ENCODE peak calls at places on chromosomes 13 and 19, in six cellular contexts. V, Q, X, J, A and N are unnamed samples.

GRCh38 chr13:71087432-71087831 is 779.6 kb downstream of the DACH1 start:
- DNase-seq in V (no peak), Q (no peak), X (no peak), J (no peak), A (no peak), N (no peak)

GRCh38 chr19:45876411-45877197 is 9.3 kb downstream of the IRF2BP1 start:
- DNase-seq in V (peak), Q (no peak), X (peak), J (peak), A (peak), N (no peak)

GRCh38 chr19:13783565-13784500 is 9.6 kb downstream of the C19orf53 start:
- DNase-seq in V (no peak), Q (no peak), X (peak), J (no peak), A (no peak), N (no peak)

GRCh38 chr19:35261356-35262100 is 7.2 kb upstream of the USF2 start:
- DNase-seq in V (no peak), Q (no peak), X (no peak), J (no peak), A (no peak), N (no peak)

GRCh38 chr13:113448885-113449692 is 4.2 kb downstream of the ADPRHL1 start:
- DNase-seq in V (peak), Q (peak), X (no peak), J (peak), A (peak), N (peak)

GRCh38 chr19:1453525-1454371 is 3.8 kb downstream of the APC2 start:
- DNase-seq in V (no peak), Q (peak), X (no peak), J (no peak), A (no peak), N (no peak)

GRCh38 chr19:2797280-2797679 is 12.0 kb downstream of the THOP1 start:
- DNase-seq in V (no peak), Q (no peak), X (no peak), J (no peak), A (no peak), N (no peak)

GRCh38 chr19:31261651-31262331 is 87.4 kb downstream of the TSHZ3 start:
- DNase-seq in V (no peak), Q (no peak), X (no peak), J (no peak), A (no peak), N (no peak)

GRCh38 chr13:52159159-52159982 is at the start of gene NEK3:
- DNase-seq in V (peak), Q (peak), X (peak), J (peak), A (peak), N (no peak)

GRCh38 chr13:94968757-94969086 is 256.4 kb upstream of the SOX21 start:
- DNase-seq in V (no peak), Q (no peak), X (no peak), J (no peak), A (no peak), N (no peak)

GRCh38 chr13:33612641-33613638 is 205.0 kb upstream of the RFC3 start:
- DNase-seq in V (no peak), Q (no peak), X (no peak), J (peak), A (no peak), N (no peak)

GRCh38 chr19:45981350-45981749 is 7.7 kb upstream of the NOVA2 start:
- DNase-seq in V (no peak), Q (no peak), X (no peak), J (no peak), A (no peak), N (no peak)

GRCh38 chr13:98873377-98874028 is 104.4 kb downstream of the DOCK9 start:
- DNase-seq in V (peak), Q (peak), X (no peak), J (no peak), A (no peak), N (no peak)

GRCh38 chr19:39936020-39936419 is 1.6 kb upstream of the FCGBP start:
- DNase-seq in V (no peak), Q (peak), X (no peak), J (no peak), A (peak), N (no peak)

GRCh38 chr13:98275711-98276171 is 98.7 kb upstream of the RNF113B start:
- DNase-seq in V (no peak), Q (no peak), X (no peak), J (no peak), A (no peak), N (no peak)

GRCh38 chr13:104105418-104106355 is 1039.5 kb upstream of the SLC10A2 start:
- DNase-seq in V (no peak), Q (no peak), X (peak), J (no peak), A (no peak), N (no peak)

GRCh38 chr19:46542428-46543230 is 47.0 kb upstream of the PNMA8B start:
- DNase-seq in V (peak), Q (peak), X (peak), J (peak), A (peak), N (no peak)

GRCh38 chr19:30785728-30786127 is 413.5 kb downstream of the ZNF536 start:
- DNase-seq in V (no peak), Q (no peak), X (no peak), J (no peak), A (peak), N (no peak)

GRCh38 chr13:106357198-106357597 is 178.3 kb downstream of the EFNB2 start:
- DNase-seq in V (no peak), Q (no peak), X (peak), J (no peak), A (no peak), N (no peak)

GRCh38 chr19:9885077-9885552 is 50.0 kb downstream of the PIN1 start:
- DNase-seq in V (no peak), Q (no peak), X (no peak), J (no peak), A (no peak), N (no peak)

GRCh38 chr19:58317481-58318072 is 9.2 kb upstream of the ZSCAN22 start:
- DNase-seq in V (peak), Q (peak), X (peak), J (no peak), A (peak), N (no peak)

GRCh38 chr19:58318297-58318696 is 8.5 kb upstream of the ZSCAN22 start:
- DNase-seq in V (no peak), Q (no peak), X (no peak), J (no peak), A (no peak), N (no peak)

GRCh38 chr19:58319241-58319640 is 7.6 kb upstream of the ZSCAN22 start:
- DNase-seq in V (no peak), Q (no peak), X (no peak), J (no peak), A (no peak), N (no peak)
- TF ChIP-seq MYC in V (no peak), Q (no peak), X (no peak), J (no peak), A (no peak), N (no peak)

DNA sequence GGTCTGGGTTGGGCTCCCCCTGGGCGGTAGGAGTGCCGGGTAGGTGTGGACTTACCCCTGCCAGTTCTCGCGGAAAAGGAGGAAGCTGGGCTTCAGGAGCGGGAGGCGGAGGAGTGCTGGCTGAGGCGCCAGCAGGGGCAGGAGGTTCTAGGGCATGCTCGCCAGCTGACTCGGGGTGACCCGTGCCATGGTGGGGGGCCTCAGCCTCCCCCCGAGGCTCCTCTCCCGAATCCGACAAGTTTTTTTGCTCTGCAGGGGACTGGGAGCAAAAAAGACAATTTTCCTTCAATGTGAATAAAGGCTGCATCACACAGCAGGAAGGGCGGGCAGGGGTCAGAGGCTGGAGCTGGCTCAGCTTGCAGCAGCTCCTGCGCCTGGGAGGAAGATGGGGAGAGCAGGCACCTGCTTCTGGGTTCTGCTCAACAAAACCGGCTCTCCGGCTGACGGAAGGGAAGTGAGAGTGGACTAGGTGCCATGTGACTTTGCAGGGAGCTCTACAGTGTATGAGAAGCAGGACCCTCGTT is 26.5 kb downstream of the RANBP3 start:
- DNase-seq in V (no peak), Q (no peak), X (peak), J (no peak), A (no peak), N (no peak)
- TF ChIP-seq MYC in V (no peak), Q (no peak), X (no peak), J (no peak), A (no peak), N (no peak)

GRCh38 chr13:27137759-27138158 is 33.9 kb downstream of the USP12 start:
- DNase-seq in V (no peak), Q (no peak), X (no peak), J (no peak), A (no peak), N (no peak)

GRCh38 chr13:27140060-27140459 is 31.6 kb downstream of the USP12 start:
- DNase-seq in V (no peak), Q (no peak), X (no peak), J (no peak), A (no peak), N (no peak)

GRCh38 chr13:27138457-27139093 is 33.0 kb downstream of the USP12 start:
- DNase-seq in V (peak), Q (no peak), X (peak), J (no peak), A (no peak), N (no peak)

GRCh38 chr13:27139565-27139964 is 32.0 kb downstream of the USP12 start:
- DNase-seq in V (no peak), Q (no peak), X (no peak), J (no peak), A (no peak), N (no peak)

DNA sequence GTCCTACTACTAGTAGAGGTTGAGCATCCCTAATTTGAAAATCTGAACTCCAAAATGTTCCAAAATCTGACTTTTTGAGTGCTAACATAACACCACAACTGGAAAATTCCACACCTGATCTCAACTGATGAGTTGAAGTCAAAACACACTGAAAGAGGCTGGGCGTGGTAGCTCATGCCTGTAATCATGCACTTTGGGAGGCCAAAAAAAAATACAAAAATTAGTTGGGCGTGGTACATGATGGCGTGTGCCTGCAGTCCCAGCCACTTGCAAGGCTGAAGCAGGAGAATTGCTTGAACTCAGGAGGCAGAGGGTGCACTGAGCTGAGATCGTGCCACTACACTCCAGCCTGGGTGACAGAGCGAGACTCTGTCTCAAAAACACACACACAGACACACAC is 29.9 kb downstream of the USP12 start:
- DNase-seq in V (no peak), Q (no peak), X (no peak), J (no peak), A (no peak), N (no peak)
- TF ChIP-seq MYC in V (no peak), Q (no peak), X (no peak), J (no peak), A (no peak), N (no peak)

GRCh38 chr19:41325947-41326706 is 16.2 kb downstream of the CCDC97 start:
- DNase-seq in V (no peak), Q (no peak), X (peak), J (peak), A (no peak), N (no peak)
- TF ChIP-seq MYC in V (no peak), Q (no peak), X (no peak), J (peak), A (no peak), N (no peak)

DNA sequence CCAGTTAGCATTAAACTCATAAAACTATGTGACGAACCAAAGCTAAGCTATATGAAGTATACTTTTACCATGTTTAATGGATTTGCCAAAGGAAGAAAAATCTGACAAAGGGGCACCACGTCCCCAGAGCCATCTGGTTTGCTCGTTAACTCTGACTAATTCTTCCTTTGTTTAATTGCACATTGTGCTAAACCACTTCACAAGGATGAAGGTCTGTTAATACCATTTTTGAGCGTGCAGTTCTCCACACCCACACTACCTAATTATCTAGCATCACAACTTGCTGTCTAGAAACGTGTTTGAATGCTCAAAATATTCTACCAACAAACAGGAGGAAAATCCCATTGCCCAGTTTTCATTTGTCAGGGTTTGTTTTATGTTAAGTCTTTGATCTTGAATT is 74.8 kb downstream of the COL4A1 start:
- DNase-seq in V (no peak), Q (no peak), X (peak), J (no peak), A (no peak), N (no peak)
- TF ChIP-seq MYC in V (no peak), Q (no peak), X (no peak), J (no peak), A (no peak), N (no peak)

DNA sequence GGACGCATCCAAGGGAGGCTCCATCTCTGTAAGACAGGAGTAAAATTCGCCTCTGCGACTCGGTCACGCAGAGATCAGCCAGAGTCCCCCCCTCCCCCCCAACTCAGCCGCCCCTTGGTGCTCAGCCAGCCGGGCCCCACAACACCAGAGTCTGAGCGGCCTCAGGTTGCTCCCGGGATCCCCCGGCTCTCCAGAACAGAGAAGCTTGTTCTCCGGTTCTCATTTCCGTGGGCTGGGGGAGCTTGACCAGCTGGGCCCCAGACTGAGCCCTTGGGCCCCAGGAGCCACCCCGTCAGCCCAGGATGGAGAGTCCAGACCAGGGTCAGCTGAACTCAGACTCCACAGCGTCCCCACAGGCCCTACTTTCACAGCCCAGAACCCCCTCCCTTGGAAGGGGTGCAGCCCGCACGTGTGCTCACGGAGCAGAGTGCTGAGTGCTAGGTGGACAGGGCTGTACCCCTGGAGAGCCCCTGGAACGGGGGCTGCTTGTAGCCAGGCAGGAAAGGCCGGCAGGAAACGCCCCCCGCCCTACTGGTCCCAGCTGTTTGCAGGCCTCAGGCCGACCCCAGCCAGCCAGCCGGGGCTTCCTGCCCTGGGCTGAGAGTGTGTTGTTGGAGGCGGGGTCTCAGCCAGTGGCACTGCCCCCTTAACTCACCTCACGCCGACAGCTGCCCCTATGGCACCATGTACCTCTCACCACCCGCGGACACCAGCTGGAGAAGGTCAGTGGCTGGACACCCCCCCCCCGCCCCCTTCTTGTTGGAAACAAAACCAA is 44.5 kb downstream of the COMP start:
- DNase-seq in V (no peak), Q (no peak), X (no peak), J (no peak), A (no peak), N (no peak)
- TF ChIP-seq MYC in V (no peak), Q (no peak), X (no peak), J (no peak), A (no peak), N (no peak)